ENCODE peak calls at places on chromosome 19, in seven cellular contexts. U is stomach, Q is upper lobe of left lung, S is HL-60, V is transverse colon, G is H1, D is spleen. Z is an unnamed sample.
A peak's percentile ranks its signal among the peaks of the same experiment; 100 is the strongest.

GRCh38 chr19:18294467-18294864 is 13.0 kb upstream of the JUND start:
- DNase-seq in U (peak; percentile 66), Q (peak; percentile 73), S (no peak), V (peak; percentile 69), G (no peak), D (peak; percentile 94), Z (no peak)

GRCh38 chr19:11296264-11296663 is 304 bp downstream of the TSPAN16 start:
- DNase-seq in U (no peak), Q (no peak), S (peak; percentile 70), V (no peak), G (no peak), D (no peak), Z (no peak)

GRCh38 chr19:39917561-39918182 is 16.8 kb downstream of the FCGBP start:
- DNase-seq in U (peak; percentile 13), Q (no peak), S (no peak), V (no peak), G (no peak), D (peak; percentile 36), Z (no peak)

GRCh38 chr19:33678796-33679195 is 57.0 kb downstream of the CHST8 start:
- DNase-seq in U (no peak), Q (no peak), S (no peak), V (no peak), G (no peak), D (peak; percentile 18), Z (peak; percentile 43)

GRCh38 chr19:33687761-33688656 is 66.3 kb downstream of the CHST8 start:
- DNase-seq in U (no peak), Q (no peak), S (no peak), V (no peak), G (no peak), D (peak; percentile 43), Z (peak; percentile 39)

GRCh38 chr19:19406878-19407639 is 1.6 kb downstream of the GATAD2A start:
- DNase-seq in U (peak; percentile 59), Q (peak; percentile 74), S (peak; percentile 67), V (peak; percentile 74), G (no peak), D (peak; percentile 85), Z (peak; percentile 45)

GRCh38 chr19:17077447-17078028 is 2.0 kb downstream of the MYO9B start:
- DNase-seq in U (no peak), Q (no peak), S (no peak), V (no peak), G (no peak), D (no peak), Z (no peak)

GRCh38 chr19:39941615-39942507 is 7.4 kb upstream of the FCGBP start:
- DNase-seq in U (peak; percentile 33), Q (peak; percentile 71), S (peak; percentile 84), V (peak; percentile 55), G (no peak), D (no peak), Z (no peak)

GRCh38 chr19:38547446-38547845 is 70.3 kb downstream of the MAP4K1 start:
- DNase-seq in U (no peak), Q (no peak), S (no peak), V (no peak), G (no peak), D (no peak), Z (no peak)

GRCh38 chr19:13796301-13797057 is 1.2 kb downstream of the ZSWIM4 start:
- DNase-seq in U (peak; percentile 53), Q (peak; percentile 85), S (no peak), V (peak; percentile 51), G (peak; percentile 62), D (peak; percentile 79), Z (peak; percentile 74)

GRCh38 chr19:33390120-33390907 is 16.8 kb downstream of the CEBPG start:
- DNase-seq in U (no peak), Q (peak; percentile 49), S (peak; percentile 64), V (peak; percentile 45), G (no peak), D (no peak), Z (peak; percentile 56)

GRCh38 chr19:22616659-22617058 is 17.5 kb upstream of the ZNF492 start:
- DNase-seq in U (no peak), Q (peak; percentile 15), S (no peak), V (no peak), G (no peak), D (no peak), Z (no peak)

GRCh38 chr19:33411621-33412180 is 38.2 kb downstream of the CEBPG start:
- DNase-seq in U (no peak), Q (no peak), S (no peak), V (no peak), G (no peak), D (no peak), Z (no peak)

GRCh38 chr19:38924383-38924782 is 6.2 kb downstream of the SARS2 start:
- DNase-seq in U (no peak), Q (no peak), S (no peak), V (no peak), G (no peak), D (peak; percentile 62), Z (no peak)

GRCh38 chr19:49153167-49153809 is 1.9 kb downstream of the HRC start:
- DNase-seq in U (no peak), Q (no peak), S (no peak), V (no peak), G (no peak), D (no peak), Z (no peak)

GRCh38 chr19:11061951-11062350 is 27.3 kb upstream of the LDLR start:
- DNase-seq in U (no peak), Q (no peak), S (no peak), V (peak; percentile 18), G (no peak), D (no peak), Z (no peak)

GRCh38 chr19:19652482-19653295 is 9.2 kb upstream of the GMIP start:
- DNase-seq in U (no peak), Q (no peak), S (no peak), V (no peak), G (no peak), D (no peak), Z (no peak)

GRCh38 chr19:51417107-51417806 is at the start of gene SIGLEC10:
- DNase-seq in U (peak; percentile 37), Q (peak; percentile 75), S (peak; percentile 94), V (peak; percentile 47), G (no peak), D (peak; percentile 95), Z (no peak)

GRCh38 chr19:37007587-37008220 is 70.5 kb upstream of the ZNF420 start:
- DNase-seq in U (peak; percentile 27), Q (no peak), S (peak; percentile 55), V (peak; percentile 13), G (no peak), D (peak; percentile 81), Z (peak; percentile 86)

GRCh38 chr19:32421589-32422361 is 16.2 kb downstream of the DPY19L3 start:
- DNase-seq in U (no peak), Q (peak; percentile 44), S (peak; percentile 88), V (no peak), G (no peak), D (no peak), Z (no peak)

GRCh38 chr19:31140717-31141116 is 208.5 kb downstream of the TSHZ3 start:
- DNase-seq in U (no peak), Q (no peak), S (no peak), V (no peak), G (no peak), D (no peak), Z (no peak)

GRCh38 chr19:47186337-47187022 is 44.5 kb downstream of the BBC3 start:
- DNase-seq in U (no peak), Q (no peak), S (no peak), V (peak; percentile 30), G (no peak), D (peak; percentile 80), Z (no peak)

GRCh38 chr19:21092107-21092506 is 10.1 kb downstream of the ZNF714 start:
- DNase-seq in U (no peak), Q (no peak), S (no peak), V (no peak), G (no peak), D (no peak), Z (no peak)

GRCh38 chr19:31592456-31592855 is 243.2 kb upstream of the TSHZ3 start:
- DNase-seq in U (no peak), Q (no peak), S (no peak), V (no peak), G (no peak), D (no peak), Z (no peak)

GRCh38 chr19:15280915-15281683 is 48.9 kb upstream of the EPHX3 start:
- DNase-seq in U (peak; percentile 75), Q (peak; percentile 82), S (peak; percentile 32), V (peak; percentile 69), G (no peak), D (no peak), Z (peak; percentile 69)
- TF ChIP-seq POLR2AphosphoS5 in U (peak; percentile 67), Q (no peak), S (no peak), V (peak; percentile 39), G (no peak), D (peak; percentile 81), Z (peak; percentile 25)

GRCh38 chr19:44851427-44851826 is 5.3 kb downstream of the NECTIN2 start:
- DNase-seq in U (no peak), Q (no peak), S (peak; percentile 59), V (no peak), G (no peak), D (no peak), Z (no peak)
- H3K27ac ChIP-seq in U (peak overlapping the region; percentile 99), Q (no peak overlapping the region), S (no peak overlapping the region), V (no peak overlapping the region), G (no peak overlapping the region), D (no peak overlapping the region), Z (peak overlapping the region; percentile 100)

DNA sequence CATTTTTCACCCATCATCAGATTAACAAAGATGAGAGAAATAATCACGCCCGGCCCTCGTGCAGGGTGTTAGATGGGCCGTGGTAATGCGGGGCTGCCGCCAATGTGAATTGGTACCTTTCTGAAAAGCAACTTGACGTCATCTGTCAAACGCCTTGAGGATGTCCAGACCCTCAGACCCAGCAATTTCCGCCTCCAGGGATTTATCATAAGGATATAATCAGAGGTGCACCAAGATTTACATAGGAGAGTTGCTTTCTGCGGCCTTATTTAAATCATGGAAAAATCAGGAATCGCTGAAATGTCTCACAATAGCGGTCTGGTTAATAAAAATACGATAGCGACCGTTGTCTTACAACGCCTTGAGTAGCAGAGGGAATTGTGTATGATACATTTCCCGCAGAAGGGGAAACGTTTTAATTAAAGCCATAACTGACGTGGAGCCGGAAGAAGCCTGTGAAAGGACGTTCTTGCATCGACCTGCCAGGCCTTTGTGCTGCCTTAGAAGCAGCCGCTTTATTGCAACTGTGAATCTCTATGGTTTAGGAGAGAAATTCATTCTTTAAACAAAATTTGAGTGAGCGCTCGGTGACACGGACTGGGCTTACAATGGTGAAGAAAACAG is 32.3 kb upstream of the NDUFS7 start:
- DNase-seq in U (no peak), Q (no peak), S (no peak), V (no peak), G (no peak), D (no peak), Z (no peak)
- H3K4me3 ChIP-seq in U (no peak overlapping the region), Q (no peak overlapping the region), S (no peak overlapping the region), V (no peak overlapping the region), G (no peak overlapping the region), D (no peak overlapping the region), Z (no peak overlapping the region)

DNA sequence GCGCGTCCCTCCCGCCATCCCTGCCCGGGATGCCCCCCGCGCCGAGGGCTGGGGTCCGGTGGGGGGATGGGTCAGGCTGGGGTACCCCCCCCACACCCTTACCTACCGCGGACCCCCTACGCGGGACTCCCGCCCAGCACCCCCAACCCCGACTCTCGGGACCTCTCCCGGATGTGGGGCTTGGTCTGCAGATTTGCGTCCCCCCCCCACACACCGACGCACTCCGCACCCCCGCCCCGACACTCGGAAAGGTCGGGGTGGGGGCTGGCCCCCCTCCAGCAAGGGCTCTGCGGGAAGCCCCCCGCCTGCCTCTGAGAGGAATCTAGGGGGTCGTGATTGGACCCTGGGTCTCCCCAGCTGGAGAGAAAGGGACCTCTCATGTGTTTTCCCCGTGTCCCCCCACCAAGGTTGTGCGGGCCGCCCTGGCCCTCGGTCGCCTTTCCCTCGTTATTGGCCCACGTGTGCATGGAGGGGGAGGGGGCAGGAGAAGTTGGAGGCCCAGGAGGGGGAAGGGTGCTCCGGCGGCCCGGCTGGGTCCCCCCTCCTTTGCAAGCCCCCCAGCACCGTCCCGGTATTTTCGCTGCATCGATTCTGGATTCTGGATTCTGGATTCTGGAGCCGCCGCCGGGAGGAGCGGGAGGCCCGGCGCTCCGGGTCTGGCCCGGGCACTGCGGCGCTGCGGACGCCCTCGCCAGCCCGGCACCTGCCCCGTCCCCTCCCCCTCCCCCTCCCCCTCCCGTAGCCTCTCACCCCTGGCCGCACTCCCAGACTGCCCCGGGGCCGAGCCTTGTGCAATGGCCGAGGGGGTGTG is 583 bp downstream of the NFIC start:
- DNase-seq in U (no peak), Q (peak; percentile 62), S (peak; percentile 74), V (peak; percentile 54), G (peak; percentile 77), D (peak; percentile 84), Z (no peak)
- TF ChIP-seq POLR2AphosphoS5 in U (no peak), Q (no peak), S (peak; percentile 84), V (no peak), G (no peak), D (peak; percentile 19), Z (peak; percentile 7)

Z was measured in breast epithelium.